ENCODE peak calls at places on chromosome 3, in six cellular contexts. J is fibroblast of the conjunctiva; N is mucosa of descending colon; C is nucleus accumbens; M is HEK293T; L is stimulated activated CD4-positive, alpha-beta T cell treated with anti-CD3 and anti-CD28 coated beads, TNF-alpha, amount 100 ng/mL, for 1 hour. H is an unnamed sample.

GRCh38 chr3:87333393-87333892 is 57.1 kb upstream of the POU1F1 start:
- DNase-seq in J (peak), N (no peak), C (no peak), M (peak), L (no peak), H (peak)

GRCh38 chr3:126900859-126901540 is 81.9 kb upstream of the PLXNA1 start:
- DNase-seq in J (no peak), N (no peak), C (no peak), M (no peak), L (no peak), H (no peak)

GRCh38 chr3:61117045-61117898 is 134.0 kb downstream of the FHIT start:
- DNase-seq in J (no peak), N (no peak), C (no peak), M (no peak), L (no peak), H (no peak)

GRCh38 chr3:196222876-196223595 is 6.7 kb downstream of the SLC51A start:
- DNase-seq in J (no peak), N (no peak), C (no peak), M (no peak), L (no peak), H (no peak)

GRCh38 chr3:187714404-187714979 is 12.1 kb upstream of the RTP2 start:
- DNase-seq in J (peak), N (peak), C (peak), M (peak), L (peak), H (peak)

GRCh38 chr3:166283856-166284255 is 446.6 kb upstream of the BCHE start:
- DNase-seq in J (peak), N (no peak), C (peak), M (no peak), L (no peak), H (no peak)

GRCh38 chr3:89841041-89841440 is 733.6 kb downstream of the EPHA3 start:
- DNase-seq in J (no peak), N (no peak), C (no peak), M (no peak), L (no peak), H (no peak)

GRCh38 chr3:195913382-195913781 is 5.0 kb upstream of the TNK2 start:
- DNase-seq in J (no peak), N (no peak), C (no peak), M (no peak), L (no peak), H (no peak)

GRCh38 chr3:181880339-181880738 is 168.6 kb downstream of the SOX2 start:
- DNase-seq in J (no peak), N (no peak), C (no peak), M (no peak), L (no peak), H (no peak)

GRCh38 chr3:139120336-139120971 is 75.8 kb upstream of the PRR23C start:
- DNase-seq in J (peak), N (no peak), C (no peak), M (no peak), L (no peak), H (peak)

GRCh38 chr3:34239870-34240269 is 441.4 kb downstream of the PDCD6IP start:
- DNase-seq in J (no peak), N (peak), C (no peak), M (no peak), L (no peak), H (no peak)

GRCh38 chr3:171974986-171975837 is 64.2 kb upstream of the FNDC3B start:
- DNase-seq in J (no peak), N (no peak), C (no peak), M (no peak), L (no peak), H (no peak)

GRCh38 chr3:194343561-194343893 is 7.6 kb downstream of the CPN2 start:
- DNase-seq in J (no peak), N (no peak), C (no peak), M (no peak), L (no peak), H (no peak)

GRCh38 chr3:52171577-52172261 is 17.5 kb upstream of the POC1A start:
- DNase-seq in J (peak), N (no peak), C (no peak), M (no peak), L (no peak), H (no peak)

GRCh38 chr3:129702934-129703712 is 96.6 kb upstream of the PLXND1 start:
- DNase-seq in J (no peak), N (no peak), C (no peak), M (no peak), L (no peak), H (no peak)

GRCh38 chr3:50165388-50166308 is 10.5 kb downstream of the SEMA3F start:
- DNase-seq in J (peak), N (no peak), C (peak), M (no peak), L (no peak), H (no peak)

H was measured in smooth muscle cell of the brain vasculature.